ENCODE peak calls at places on chromosomes 11 and 22, in five cellular contexts. I is CD8-positive, alpha-beta memory T cell; T is astrocyte of the cerebellum; W is fibroblast of mammary gland; Q is fibroblast of lung. P is an unnamed sample.

GRCh38 chr11:78929906-78930220 is 355.2 kb upstream of the NARS2 start:
- DNase-seq in T (no peak), Q (no peak), W (no peak), I (no peak), P (no peak)

GRCh38 chr11:59766542-59766941 is 11.4 kb downstream of the STX3 start:
- DNase-seq in T (no peak), W (no peak), I (no peak), Q (no peak), P (no peak)

GRCh38 chr22:44842417-44842816 is 90.0 kb downstream of the ARHGAP8 start:
- DNase-seq in W (no peak), I (no peak), Q (no peak), T (no peak), P (no peak)

GRCh38 chr11:72609045-72609444 is 65.2 kb downstream of the PDE2A start:
- DNase-seq in T (no peak), I (no peak), W (peak), Q (peak), P (peak)

GRCh38 chr11:30281476-30282288 is 41.2 kb upstream of the ARL14EP start:
- DNase-seq in I (no peak), W (no peak), Q (no peak), T (no peak), P (no peak)

GRCh38 chr11:110606415-110606814 is 105.8 kb downstream of the ARHGAP20 start:
- DNase-seq in W (no peak), Q (no peak), T (no peak), I (no peak), P (no peak)

GRCh38 chr11:75606099-75606498 is 44.0 kb downstream of the SERPINH1 start:
- DNase-seq in W (no peak), Q (no peak), I (no peak), T (no peak), P (no peak)

GRCh38 chr11:68980776-68981065 is at the start of gene MRGPRD:
- DNase-seq in T (no peak), Q (no peak), I (no peak), W (no peak), P (no peak)

GRCh38 chr11:121206810-121207209 is 85.8 kb upstream of the SC5D start:
- DNase-seq in T (no peak), Q (no peak), I (no peak), W (no peak), P (no peak)

GRCh38 chr22:21688706-21689381 is 23.0 kb downstream of the PPIL2 start:
- DNase-seq in Q (no peak), I (no peak), W (no peak), T (no peak), P (no peak)

DNA sequence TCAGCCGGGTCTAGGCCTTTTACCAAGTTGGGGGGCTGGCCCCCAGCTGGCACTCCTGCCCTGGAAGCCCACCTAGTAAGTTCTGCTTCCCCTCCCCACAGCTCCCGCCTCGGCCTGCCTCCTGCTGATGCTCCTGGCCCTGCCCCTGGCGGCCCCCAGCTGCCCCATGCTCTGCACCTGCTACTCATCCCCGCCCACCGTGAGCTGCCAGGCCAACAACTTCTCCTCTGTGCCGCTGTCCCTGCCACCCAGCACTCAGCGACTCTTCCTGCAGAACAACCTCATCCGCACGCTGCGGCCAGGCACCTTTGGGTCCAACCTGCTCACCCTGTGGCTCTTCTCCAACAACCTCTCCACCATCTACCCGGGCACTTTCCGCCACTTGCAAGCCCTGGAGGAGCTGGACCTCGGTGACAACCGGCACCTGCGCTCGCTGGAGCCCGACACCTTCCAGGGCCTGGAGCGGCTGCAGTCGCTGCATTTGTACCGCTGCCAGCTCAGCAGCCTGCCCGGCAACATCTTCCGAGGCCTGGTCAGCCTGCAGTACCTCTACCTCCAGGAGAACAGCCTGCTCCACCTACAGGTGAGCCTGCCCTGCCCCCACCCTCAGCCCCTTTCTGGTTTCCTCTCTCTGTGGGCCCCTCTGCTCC is 7.3 kb downstream of the RTN4RL2 start:
- DNase-seq in W (no peak), T (no peak), I (no peak), Q (no peak), P (no peak)
- H3K4me3 ChIP-seq in W (no peak), T (no peak), I (no peak), Q (no peak), P (no peak)

GRCh38 chr11:17573526-17573925 is 26.5 kb downstream of the OTOG start:
- DNase-seq in I (no peak), W (no peak), Q (no peak), T (no peak), P (no peak)

GRCh38 chr11:17572359-17572690 is 25.3 kb downstream of the OTOG start:
- DNase-seq in I (no peak), Q (no peak), W (no peak), T (no peak), P (no peak)

GRCh38 chr11:17570034-17570433 is 23.0 kb downstream of the OTOG start:
- DNase-seq in I (no peak), Q (no peak), W (no peak), T (no peak), P (no peak)

GRCh38 chr11:17572791-17573460 is 25.9 kb downstream of the OTOG start:
- DNase-seq in T (no peak), I (no peak), W (no peak), Q (no peak), P (no peak)

DNA sequence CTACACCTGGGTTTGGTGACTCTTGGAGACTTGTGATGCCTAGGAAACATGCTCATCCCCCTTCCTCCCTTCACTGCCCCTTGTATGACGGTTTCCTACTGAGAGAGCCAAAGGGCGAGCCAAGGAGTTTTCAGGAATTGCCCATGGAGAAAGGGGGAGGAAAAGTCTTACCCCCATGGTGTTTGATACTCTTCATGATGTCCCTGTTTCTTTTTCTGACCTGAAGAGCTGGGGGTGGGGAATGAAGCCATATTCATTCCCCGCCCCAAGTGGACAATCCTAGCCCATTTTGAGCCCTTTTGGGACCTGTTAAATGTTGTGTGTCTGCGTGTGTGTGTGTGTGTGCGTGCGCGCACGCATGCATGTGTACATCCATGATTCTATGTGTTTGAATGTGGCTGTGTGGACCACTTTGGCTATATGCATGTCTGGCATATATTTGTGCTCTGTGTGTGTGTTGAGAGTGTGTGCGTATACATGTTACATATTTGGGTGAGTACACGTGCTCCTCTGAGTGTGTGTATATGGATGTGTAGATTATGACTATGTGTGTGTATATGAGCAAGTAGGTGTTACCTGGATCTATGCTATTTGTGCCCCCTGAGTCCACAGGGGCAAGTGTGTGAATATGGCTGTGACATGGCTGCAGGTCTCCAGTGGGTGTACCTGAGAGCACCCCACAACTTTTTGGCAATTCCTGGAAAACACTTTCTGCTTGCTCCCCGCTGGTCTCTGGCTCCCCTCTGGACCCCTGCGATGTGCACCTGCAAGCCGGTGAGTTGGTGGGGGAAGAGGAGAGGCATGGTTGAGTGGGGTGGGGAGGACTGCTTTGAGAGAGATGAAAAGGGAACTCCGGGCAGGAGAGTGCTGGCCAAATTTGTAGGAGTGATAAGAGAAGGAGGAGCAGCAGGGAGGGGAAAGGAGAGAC is 24.6 kb downstream of the OTOG start:
- DNase-seq in Q (no peak), W (no peak), I (no peak), T (no peak), P (no peak)
- H3K4me3 ChIP-seq in Q (no peak), W (no peak), I (no peak), T (no peak), P (no peak)

DNA sequence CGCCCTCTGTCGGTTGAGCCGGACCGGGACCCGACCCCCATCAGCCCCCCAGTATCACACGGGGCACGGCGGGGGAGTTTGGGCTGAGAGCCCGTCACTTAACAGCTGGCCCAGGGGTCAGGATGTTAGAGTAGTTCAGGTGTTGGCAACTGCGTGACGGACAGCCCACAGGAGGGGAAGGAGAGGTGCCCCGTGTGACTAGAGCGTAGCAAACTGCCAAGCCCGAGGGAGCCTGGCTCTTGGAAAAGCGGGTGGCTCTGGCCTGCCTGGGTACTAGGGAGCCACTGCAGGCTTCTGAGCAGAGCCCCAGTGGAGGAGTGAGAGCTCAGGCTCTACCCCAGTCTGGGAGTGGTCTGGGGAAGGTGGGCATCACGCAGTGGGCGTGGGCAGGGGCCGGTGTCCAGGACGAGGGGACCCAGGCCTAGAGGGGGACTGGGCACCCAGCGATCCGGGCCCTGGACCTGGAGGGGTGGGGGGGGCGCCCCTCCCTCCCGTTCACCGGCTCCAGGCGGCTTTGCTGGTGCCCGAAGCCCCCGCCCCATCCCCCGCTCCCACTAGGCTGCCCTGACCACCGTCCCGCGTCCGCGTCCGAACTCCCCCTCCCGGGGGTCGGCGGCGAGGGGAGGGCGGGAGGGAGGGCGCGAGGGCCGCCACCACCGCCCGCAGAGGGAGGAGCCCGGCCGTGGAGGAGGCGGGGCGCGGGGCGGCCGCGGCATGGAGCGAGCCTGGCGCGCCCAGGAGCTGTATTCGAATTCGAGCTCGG is 24.4 kb downstream of the SHANK3 start:
- DNase-seq in T (no peak), Q (peak), I (no peak), W (no peak), P (no peak)
- H3K4me3 ChIP-seq in T (peak), Q (no peak), I (no peak), W (peak), P (peak)

DNA sequence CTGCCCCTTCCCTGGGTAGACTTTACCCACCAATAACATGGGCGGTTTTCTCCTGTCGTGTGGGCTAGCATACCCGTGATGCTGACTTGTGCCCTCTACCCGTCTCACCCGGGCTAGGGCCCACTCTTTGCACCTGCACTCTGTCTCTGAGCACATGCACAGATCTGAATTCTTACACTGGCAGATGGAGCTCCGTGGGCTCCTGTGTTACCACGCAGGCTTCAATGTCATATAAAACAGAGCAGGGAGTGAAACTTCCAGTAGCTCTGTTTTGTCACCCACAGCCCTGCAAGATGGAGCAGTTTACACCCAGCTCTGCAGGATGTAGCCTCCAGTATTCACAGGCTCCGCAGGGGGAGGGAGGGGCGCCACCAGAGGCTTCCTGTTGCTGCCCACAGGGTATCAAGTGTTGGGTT is 1.7 kb downstream of the DGKZ start:
- DNase-seq in W (no peak), T (no peak), I (peak), Q (no peak), P (no peak)
- H3K4me3 ChIP-seq in W (no peak), T (no peak), I (peak), Q (no peak), P (peak)

GRCh38 chr22:42996646-42997365 is 18.1 kb downstream of the PACSIN2 start:
- DNase-seq in T (no peak), I (no peak), W (peak), Q (no peak), P (peak)

GRCh38 chr22:42993651-42994275 is 21.2 kb downstream of the PACSIN2 start:
- DNase-seq in I (no peak), W (peak), Q (peak), T (no peak), P (peak)

GRCh38 chr22:42992886-42993479 is 22.0 kb downstream of the PACSIN2 start:
- DNase-seq in W (no peak), T (no peak), Q (no peak), I (no peak), P (no peak)

GRCh38 chr22:42994276-42994916 is 20.6 kb downstream of the PACSIN2 start:
- DNase-seq in W (no peak), I (no peak), Q (no peak), T (no peak), P (no peak)

DNA sequence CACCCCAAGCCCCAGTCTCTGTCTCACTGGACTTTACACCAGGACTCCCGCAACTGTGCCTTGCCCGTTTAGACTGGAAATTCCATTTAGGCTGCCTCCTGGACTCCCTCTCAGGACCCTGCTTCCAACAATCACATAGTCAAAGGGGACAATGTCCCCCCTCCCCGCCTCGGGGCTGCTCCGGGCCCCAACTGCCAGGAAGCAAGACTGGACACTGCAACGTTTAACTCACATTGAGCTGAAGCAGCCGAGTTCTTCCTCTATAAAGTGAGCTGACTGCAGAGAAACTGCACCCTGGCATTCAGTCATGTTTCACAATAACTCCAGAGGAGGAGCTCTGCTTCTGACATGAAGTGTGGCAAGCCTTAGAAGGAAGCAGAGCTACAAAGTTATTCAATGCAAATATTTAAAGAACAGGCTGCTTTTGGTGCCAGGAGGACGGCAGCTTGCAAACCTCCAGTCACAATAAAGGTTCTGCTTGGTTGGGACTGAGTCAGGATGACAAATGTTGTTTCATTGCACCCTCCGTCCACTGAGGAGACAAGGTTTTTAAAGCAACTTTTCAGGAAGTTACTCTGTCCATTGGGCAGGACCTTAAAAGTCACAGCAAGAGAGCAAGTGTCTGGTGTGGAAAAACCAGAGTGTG is 19.9 kb downstream of the PACSIN2 start:
- DNase-seq in Q (peak), I (no peak), T (peak), W (peak), P (peak)
- H3K4me3 ChIP-seq in Q (peak), I (no peak), T (peak), W (peak), P (peak)

DNA sequence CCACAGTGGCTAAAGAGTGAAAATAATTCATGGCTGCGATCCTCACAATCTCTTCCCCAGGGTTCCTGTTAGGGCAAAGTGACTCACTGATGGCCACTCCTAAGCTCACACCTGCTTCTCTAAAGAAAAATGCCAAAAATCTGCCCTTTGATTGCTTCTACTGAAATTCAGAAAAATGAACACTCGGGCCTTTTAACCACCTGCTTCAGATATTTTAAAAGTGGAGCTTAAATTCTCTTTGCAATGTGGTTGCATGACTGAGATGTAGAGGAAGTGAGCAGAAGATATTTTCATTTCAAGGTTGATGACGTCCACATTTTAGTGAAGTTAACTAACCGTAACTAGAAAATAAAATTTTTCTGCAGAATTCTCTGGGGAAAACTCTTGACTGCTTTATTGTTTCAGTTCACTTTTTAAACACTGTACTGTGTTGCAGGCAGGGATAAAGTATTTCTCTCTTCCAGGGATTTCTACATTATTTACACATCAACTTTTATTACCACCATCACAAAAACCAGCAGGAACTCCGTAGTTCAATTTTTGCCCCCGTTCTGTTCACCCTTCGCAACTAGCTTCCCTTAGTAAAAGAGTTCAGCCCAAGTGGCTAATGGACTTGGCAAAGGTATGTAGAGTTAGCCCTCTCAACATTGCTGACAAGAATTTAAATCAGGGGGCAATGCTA is 8.5 kb downstream of the RAB30 start:
- DNase-seq in T (peak), Q (no peak), I (peak), W (peak), P (peak)
- H3K4me3 ChIP-seq in T (no peak), Q (no peak), I (peak), W (no peak), P (no peak)

DNA sequence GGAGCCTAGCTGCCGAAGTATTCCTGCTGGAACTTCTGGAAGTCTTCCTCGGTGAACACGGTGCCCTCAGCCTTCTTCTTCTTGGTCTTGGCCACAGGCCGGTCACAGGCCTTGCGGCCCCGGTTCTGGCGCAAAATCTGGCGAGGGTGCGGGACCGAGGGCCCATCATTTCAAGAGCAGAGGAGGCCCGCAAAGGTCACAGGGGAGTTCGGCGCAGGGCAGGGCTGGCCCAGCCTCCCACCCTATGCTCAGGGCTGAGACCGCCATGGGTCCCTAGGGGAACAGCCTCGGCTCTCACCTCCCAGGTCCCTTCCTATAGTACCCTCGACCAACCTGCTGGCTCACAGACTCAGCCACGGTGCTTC is 3.1 kb downstream of the RPS19BP1 start:
- DNase-seq in T (no peak), W (no peak), Q (no peak), I (no peak), P (no peak)
- H3K4me3 ChIP-seq in T (no peak), W (no peak), Q (no peak), I (no peak), P (no peak)

GRCh38 chr22:50260801-50261614 is 475 bp downstream of the MAPK12 start:
- DNase-seq in T (no peak), Q (peak), I (no peak), W (peak), P (peak)

GRCh38 chr22:50261615-50262459 is at the start of gene MAPK12:
- DNase-seq in W (peak), T (no peak), Q (no peak), I (no peak), P (no peak)

GRCh38 chr22:50258361-50259292 is 2.9 kb downstream of the MAPK12 start:
- DNase-seq in W (no peak), T (no peak), Q (no peak), I (no peak), P (no peak)

GRCh38 chr22:50259302-50259701 is 2.2 kb downstream of the MAPK12 start:
- DNase-seq in Q (no peak), W (peak), T (no peak), I (no peak), P (no peak)

GRCh38 chr22:50260434-50260800 is 1.1 kb downstream of the MAPK12 start:
- DNase-seq in T (no peak), I (no peak), Q (no peak), W (peak), P (no peak)
- H3K4me3 ChIP-seq in T (peak), I (no peak), Q (peak), W (peak), P (peak)

P was measured in fibroblast of the aortic adventitia.